ENCODE peak calls at places on chromosomes 13 and 19, in nine cellular contexts. J is AG09309, X is brain microvascular endothelial cell, C is body of pancreas, Q is breast epithelium, T is upper lobe of right lung, W is left ventricle myocardium inferior, L is stomach, S is GM23338. M is an unnamed sample.
A peak's percentile ranks its signal among the peaks of the same experiment; 100 is the strongest.

GRCh38 chr13:52195052-52195837 is 35.8 kb upstream of the NEK3 start:
- DNase-seq in S (peak; percentile 93), Q (peak; percentile 50), W (peak; percentile 85), C (peak; percentile 87), L (peak; percentile 79), J (no peak), T (peak; percentile 89), X (peak; percentile 36), M (no peak)

GRCh38 chr19:3263866-3264265 is 39.4 kb downstream of the CELF5 start:
- DNase-seq in X (no peak), Q (no peak), L (no peak), T (no peak), W (no peak), J (no peak), S (no peak), C (no peak), M (no peak)

GRCh38 chr13:73717632-73718031 is 416.6 kb downstream of the KLF12 start:
- DNase-seq in L (no peak), Q (no peak), W (no peak), X (peak; percentile 85), J (no peak), C (peak; percentile 13), T (no peak), S (no peak), M (no peak)

GRCh38 chr19:40464059-40465024 is 1.2 kb downstream of the BLVRB start:
- DNase-seq in J (peak; percentile 73), T (peak; percentile 92), S (peak; percentile 94), C (peak; percentile 93), X (peak; percentile 92), Q (peak; percentile 75), W (peak; percentile 78), L (peak; percentile 92), M (peak; percentile 90)

GRCh38 chr19:45200614-45201013 is 22.0 kb downstream of the BLOC1S3 start:
- DNase-seq in W (no peak), J (no peak), T (no peak), C (peak; percentile 41), L (peak; percentile 33), S (peak; percentile 83), X (peak; percentile 69), Q (no peak), M (no peak)

GRCh38 chr13:78680064-78680463 is 21.1 kb upstream of the OBI1 start:
- DNase-seq in C (no peak), L (no peak), Q (no peak), W (no peak), S (no peak), X (no peak), J (no peak), T (no peak), M (no peak)

GRCh38 chr19:8569066-8569761 is 8.0 kb downstream of the MYO1F start:
- DNase-seq in L (peak; percentile 44), T (no peak), C (peak; percentile 16), Q (no peak), X (peak; percentile 88), S (no peak), W (peak; percentile 38), J (peak; percentile 90), M (no peak)

GRCh38 chr13:60922526-60923231 is 493.0 kb downstream of the PCDH20 start:
- DNase-seq in X (no peak), L (no peak), J (no peak), W (no peak), S (no peak), T (no peak), Q (no peak), C (no peak), M (no peak)

GRCh38 chr19:19410553-19411550 is 5.4 kb downstream of the GATAD2A start:
- DNase-seq in X (no peak), C (no peak), S (no peak), T (no peak), L (no peak), J (no peak), Q (no peak), W (no peak), M (no peak)

GRCh38 chr19:7748756-7749155 is 1.4 kb upstream of the CD209 start:
- DNase-seq in J (no peak), S (peak; percentile 96), L (no peak), T (no peak), C (peak; percentile 9), X (no peak), Q (no peak), W (no peak), M (no peak)

GRCh38 chr13:50358221-50358620 is 343.0 kb downstream of the KCNRG start:
- DNase-seq in S (no peak), Q (no peak), J (no peak), T (no peak), L (no peak), X (peak; percentile 6), C (no peak), W (no peak), M (no peak)

GRCh38 chr19:4980838-4981680 is 12.1 kb downstream of the KDM4B start:
- DNase-seq in L (no peak), W (no peak), C (no peak), Q (no peak), T (no peak), S (peak; percentile 72), X (no peak), J (no peak), M (no peak)

GRCh38 chr13:42355841-42356575 is 84.1 kb downstream of the AKAP11 start:
- DNase-seq in Q (no peak), S (no peak), J (no peak), L (no peak), X (no peak), T (no peak), C (no peak), W (no peak), M (no peak)

GRCh38 chr13:20127563-20128458 is 33.0 kb downstream of the GJA3 start:
- DNase-seq in X (no peak), S (peak; percentile 68), Q (peak; percentile 25), T (peak; percentile 88), J (no peak), C (peak; percentile 80), W (peak; percentile 77), L (peak; percentile 70), M (no peak)

GRCh38 chr19:36059180-36059910 is 4.6 kb downstream of the WDR62 start:
- DNase-seq in X (no peak), C (no peak), T (no peak), S (no peak), L (no peak), J (no peak), Q (no peak), W (no peak), M (no peak)

GRCh38 chr13:40238761-40239160 is 427.7 kb downstream of the FOXO1 start:
- DNase-seq in T (no peak), W (no peak), J (no peak), S (no peak), C (no peak), Q (no peak), L (no peak), X (no peak), M (no peak)

DNA sequence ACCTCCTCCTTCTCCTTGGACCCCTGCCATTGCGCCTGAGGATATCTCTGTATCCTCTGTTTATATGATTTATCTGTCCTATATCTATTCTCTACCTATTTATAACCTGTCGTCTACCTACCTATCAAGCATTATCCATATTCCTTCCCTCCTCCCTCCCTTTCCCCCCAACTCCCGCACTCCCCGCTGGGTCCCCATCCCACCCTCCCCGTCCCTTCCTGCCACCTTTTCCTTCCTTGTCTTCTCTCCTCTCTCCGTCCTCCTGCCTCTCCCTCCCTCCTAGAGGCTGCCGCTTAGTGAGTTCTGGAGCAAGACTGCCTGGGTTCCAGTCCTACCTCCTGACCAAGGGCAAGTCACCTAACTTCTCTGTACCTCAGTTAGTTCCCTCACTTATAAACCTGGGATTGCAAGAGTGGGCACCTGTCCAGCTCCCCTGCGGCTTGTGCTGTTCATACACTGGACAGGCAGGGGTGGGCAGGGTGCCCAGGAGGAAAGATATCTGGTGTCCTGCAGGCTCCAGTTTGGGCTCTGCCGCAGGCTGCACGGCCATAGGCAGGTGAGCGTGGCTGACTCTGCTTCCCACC is 16.1 kb downstream of the TTYH1 start:
- DNase-seq in X (peak; percentile 16), L (peak; percentile 80), T (peak; percentile 83), C (peak; percentile 98), W (peak; percentile 56), S (no peak), J (no peak), Q (peak; percentile 76), M (no peak)
- H3K4me3 ChIP-seq in X (no peak overlapping the region), L (no peak overlapping the region), T (no peak overlapping the region), C (no peak overlapping the region), W (peak overlapping the region; percentile 51), S (peak overlapping the region; percentile 73), J (no peak overlapping the region), Q (peak overlapping the region; percentile 45), M (peak overlapping the region; percentile 28)

GRCh38 chr19:56108447-56109195 is 12.5 kb downstream of the ZNF787 start:
- DNase-seq in C (peak; percentile 69), T (peak; percentile 82), L (peak; percentile 57), Q (peak; percentile 42), S (no peak), W (peak; percentile 60), J (no peak), X (no peak), M (no peak)

GRCh38 chr19:56106993-56107392 is 14.1 kb downstream of the ZNF787 start:
- DNase-seq in Q (no peak), X (no peak), T (no peak), L (no peak), S (no peak), J (no peak), C (no peak), W (no peak), M (no peak)

GRCh38 chr19:56110515-56111448 is 10.3 kb downstream of the ZNF787 start:
- DNase-seq in S (no peak), L (peak; percentile 73), J (no peak), X (peak; percentile 7), W (peak; percentile 64), Q (no peak), T (no peak), C (peak; percentile 68), M (no peak)

GRCh38 chr19:56107626-56108351 is 13.3 kb downstream of the ZNF787 start:
- DNase-seq in J (no peak), X (no peak), C (no peak), S (peak; percentile 48), T (no peak), W (no peak), L (peak; percentile 50), Q (no peak), M (no peak)

GRCh38 chr19:56109216-56109615 is 11.9 kb downstream of the ZNF787 start:
- DNase-seq in L (no peak), X (no peak), W (no peak), Q (no peak), T (no peak), C (no peak), J (no peak), S (no peak), M (no peak)
- H3K4me3 ChIP-seq in L (no peak overlapping the region), X (no peak overlapping the region), W (peak overlapping the region; percentile 43), Q (peak overlapping the region; percentile 24), T (no peak overlapping the region), C (no peak overlapping the region), J (no peak overlapping the region), S (no peak overlapping the region), M (peak overlapping the region; percentile 35)

DNA sequence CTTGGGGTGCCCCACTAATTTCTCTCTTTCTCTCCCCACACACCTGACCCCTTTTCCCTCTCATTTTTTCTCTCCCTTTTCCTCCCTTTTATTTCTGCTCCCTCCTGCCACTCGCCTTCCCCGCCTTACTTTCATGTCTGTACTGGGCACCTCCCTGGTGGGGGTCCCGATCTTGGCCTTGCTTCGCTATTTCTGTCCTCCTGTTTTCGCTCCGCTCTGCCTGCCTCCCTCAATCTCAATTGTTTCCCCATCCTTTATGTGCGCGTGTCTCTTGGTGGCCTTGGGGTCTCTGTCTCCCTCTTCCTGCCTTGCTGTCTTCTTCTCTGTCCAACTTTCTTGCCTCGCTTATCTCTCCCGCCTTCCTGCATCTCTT is 3.8 kb downstream of the GRIN2D start:
- DNase-seq in J (no peak), L (no peak), X (no peak), C (no peak), S (no peak), W (no peak), Q (no peak), T (no peak), M (no peak)
- H3K4me3 ChIP-seq in J (no peak overlapping the region), L (no peak overlapping the region), X (peak overlapping the region; percentile 59), C (no peak overlapping the region), S (peak overlapping the region; percentile 79), W (peak overlapping the region; percentile 57), Q (no peak overlapping the region), T (no peak overlapping the region), M (no peak overlapping the region)

GRCh38 chr13:28494861-28495585 is at the start of gene FLT1:
- DNase-seq in X (no peak), C (peak; percentile 19), W (peak; percentile 77), L (peak; percentile 27), J (no peak), S (peak; percentile 93), T (peak; percentile 77), Q (no peak), M (no peak)
- H3K4me3 ChIP-seq in X (peak within 1 kb of the TSS; percentile 63), C (no peak within 1 kb of the TSS), W (peak within 1 kb of the TSS; percentile 75), L (peak within 1 kb of the TSS; percentile 43), J (peak within 1 kb of the TSS; percentile 94), S (peak within 1 kb of the TSS; percentile 87), T (peak within 1 kb of the TSS; percentile 57), Q (peak within 1 kb of the TSS; percentile 58), M (peak within 1 kb of the TSS; percentile 49)